ENCODE peak calls at places on chromosomes 4 and X, in ten cellular contexts. One of them, this sample, is unnamed.

GRCh38 chr4:54231419-54232150 is 2.5 kb downstream of the PDGFRA start:
- DNase-seq in endothelial cell: peak; percentile 39
- DNase-seq in central memory CD4-positive, alpha-beta T cell: no peak
- DNase-seq in GM13976: peak; percentile 35
- DNase-seq in SIG-M5: no peak
- DNase-seq in AG08396: peak; percentile 70
- DNase-seq in activated CD8-positive, alpha-beta T cell treated with anti-CD3 and anti-CD28 coated beads for 36 hours: no peak
- DNase-seq in NCI-H82: no peak
- DNase-seq in NAMALWA: no peak
- DNase-seq in cardiac muscle cell: peak; percentile 78
- DNase-seq in this sample: no peak

GRCh38 chrX:31392541-31392940 is 320.7 kb upstream of the FTHL17 start:
- DNase-seq in AG08396: no peak
- DNase-seq in NCI-H82: no peak
- DNase-seq in cardiac muscle cell: no peak
- DNase-seq in activated CD8-positive, alpha-beta T cell treated with anti-CD3 and anti-CD28 coated beads for 36 hours: no peak
- DNase-seq in endothelial cell: no peak
- DNase-seq in GM13976: no peak
- DNase-seq in SIG-M5: no peak
- DNase-seq in NAMALWA: no peak
- DNase-seq in central memory CD4-positive, alpha-beta T cell: no peak
- DNase-seq in this sample: no peak

GRCh38 chr4:11769425-11769824 is 340.7 kb upstream of the HS3ST1 start:
- DNase-seq in central memory CD4-positive, alpha-beta T cell: no peak
- DNase-seq in GM13976: no peak
- DNase-seq in SIG-M5: no peak
- DNase-seq in cardiac muscle cell: peak; percentile 89
- DNase-seq in NCI-H82: no peak
- DNase-seq in activated CD8-positive, alpha-beta T cell treated with anti-CD3 and anti-CD28 coated beads for 36 hours: no peak
- DNase-seq in NAMALWA: no peak
- DNase-seq in endothelial cell: no peak
- DNase-seq in AG08396: no peak
- DNase-seq in this sample: no peak

GRCh38 chrX:45748443-45748842 is 547.8 kb upstream of the DIPK2B start:
- DNase-seq in activated CD8-positive, alpha-beta T cell treated with anti-CD3 and anti-CD28 coated beads for 36 hours: no peak
- DNase-seq in AG08396: no peak
- DNase-seq in GM13976: no peak
- DNase-seq in NCI-H82: no peak
- DNase-seq in SIG-M5: no peak
- DNase-seq in NAMALWA: no peak
- DNase-seq in central memory CD4-positive, alpha-beta T cell: no peak
- DNase-seq in cardiac muscle cell: no peak
- DNase-seq in endothelial cell: no peak
- DNase-seq in this sample: no peak

GRCh38 chrX:33272986-33273385 is 61.6 kb upstream of the DMD start:
- DNase-seq in GM13976: no peak
- DNase-seq in NCI-H82: no peak
- DNase-seq in endothelial cell: no peak
- DNase-seq in central memory CD4-positive, alpha-beta T cell: no peak
- DNase-seq in activated CD8-positive, alpha-beta T cell treated with anti-CD3 and anti-CD28 coated beads for 36 hours: no peak
- DNase-seq in cardiac muscle cell: no peak
- DNase-seq in AG08396: no peak
- DNase-seq in NAMALWA: no peak
- DNase-seq in SIG-M5: no peak
- DNase-seq in this sample: no peak

GRCh38 chrX:124736553-124737240 is 390.3 kb downstream of the SH2D1A start:
- DNase-seq in central memory CD4-positive, alpha-beta T cell: peak; percentile 66
- DNase-seq in AG08396: no peak
- DNase-seq in NAMALWA: no peak
- DNase-seq in cardiac muscle cell: no peak
- DNase-seq in GM13976: no peak
- DNase-seq in NCI-H82: no peak
- DNase-seq in SIG-M5: no peak
- DNase-seq in activated CD8-positive, alpha-beta T cell treated with anti-CD3 and anti-CD28 coated beads for 36 hours: peak; percentile 62
- DNase-seq in endothelial cell: peak; percentile 3
- DNase-seq in this sample: no peak

GRCh38 chr4:97457253-97457652 is 686.0 kb downstream of the STPG2 start:
- DNase-seq in cardiac muscle cell: no peak
- DNase-seq in activated CD8-positive, alpha-beta T cell treated with anti-CD3 and anti-CD28 coated beads for 36 hours: no peak
- DNase-seq in SIG-M5: no peak
- DNase-seq in endothelial cell: no peak
- DNase-seq in NCI-H82: no peak
- DNase-seq in AG08396: no peak
- DNase-seq in GM13976: no peak
- DNase-seq in central memory CD4-positive, alpha-beta T cell: no peak
- DNase-seq in NAMALWA: no peak
- DNase-seq in this sample: no peak

GRCh38 chrX:110322603-110323002 is 4.7 kb upstream of the AMMECR1 start:
- DNase-seq in central memory CD4-positive, alpha-beta T cell: no peak
- DNase-seq in NAMALWA: no peak
- DNase-seq in endothelial cell: no peak
- DNase-seq in activated CD8-positive, alpha-beta T cell treated with anti-CD3 and anti-CD28 coated beads for 36 hours: no peak
- DNase-seq in cardiac muscle cell: no peak
- DNase-seq in NCI-H82: peak; percentile 70
- DNase-seq in SIG-M5: no peak
- DNase-seq in GM13976: no peak
- DNase-seq in AG08396: peak; percentile 5
- DNase-seq in this sample: no peak

GRCh38 chrX:113260474-113260873 is 419.8 kb upstream of the AMOT start:
- DNase-seq in NAMALWA: peak; percentile 2
- DNase-seq in GM13976: no peak
- DNase-seq in endothelial cell: no peak
- DNase-seq in NCI-H82: peak; percentile 6
- DNase-seq in SIG-M5: no peak
- DNase-seq in central memory CD4-positive, alpha-beta T cell: no peak
- DNase-seq in AG08396: no peak
- DNase-seq in activated CD8-positive, alpha-beta T cell treated with anti-CD3 and anti-CD28 coated beads for 36 hours: no peak
- DNase-seq in cardiac muscle cell: peak; percentile 3
- DNase-seq in this sample: no peak

GRCh38 chr4:117773067-117773946 is 261.0 kb upstream of the NDST3 start:
- DNase-seq in central memory CD4-positive, alpha-beta T cell: no peak
- DNase-seq in GM13976: no peak
- DNase-seq in activated CD8-positive, alpha-beta T cell treated with anti-CD3 and anti-CD28 coated beads for 36 hours: no peak
- DNase-seq in NCI-H82: no peak
- DNase-seq in SIG-M5: no peak
- DNase-seq in cardiac muscle cell: no peak
- DNase-seq in endothelial cell: no peak
- DNase-seq in AG08396: no peak
- DNase-seq in NAMALWA: no peak
- DNase-seq in this sample: no peak

GRCh38 chrX:19849433-19850190 is 37.8 kb downstream of the SH3KBP1 start:
- DNase-seq in GM13976: no peak
- DNase-seq in SIG-M5: no peak
- DNase-seq in cardiac muscle cell: peak; percentile 27
- DNase-seq in NAMALWA: peak; percentile 76
- DNase-seq in AG08396: no peak
- DNase-seq in activated CD8-positive, alpha-beta T cell treated with anti-CD3 and anti-CD28 coated beads for 36 hours: no peak
- DNase-seq in NCI-H82: no peak
- DNase-seq in endothelial cell: no peak
- DNase-seq in central memory CD4-positive, alpha-beta T cell: no peak
- DNase-seq in this sample: peak; percentile 65

GRCh38 chr4:149836546-149836945 is 20.9 kb upstream of the IQCM start:
- DNase-seq in GM13976: no peak
- DNase-seq in SIG-M5: no peak
- DNase-seq in NAMALWA: no peak
- DNase-seq in cardiac muscle cell: no peak
- DNase-seq in activated CD8-positive, alpha-beta T cell treated with anti-CD3 and anti-CD28 coated beads for 36 hours: no peak
- DNase-seq in AG08396: peak; percentile 18
- DNase-seq in endothelial cell: no peak
- DNase-seq in NCI-H82: no peak
- DNase-seq in central memory CD4-positive, alpha-beta T cell: no peak
- DNase-seq in this sample: no peak

GRCh38 chrX:40871385-40872082 is 136.2 kb upstream of the MED14 start:
- DNase-seq in SIG-M5: no peak
- DNase-seq in GM13976: peak; percentile 51
- DNase-seq in central memory CD4-positive, alpha-beta T cell: no peak
- DNase-seq in AG08396: no peak
- DNase-seq in activated CD8-positive, alpha-beta T cell treated with anti-CD3 and anti-CD28 coated beads for 36 hours: peak; percentile 52
- DNase-seq in cardiac muscle cell: peak; percentile 28
- DNase-seq in endothelial cell: no peak
- DNase-seq in NAMALWA: peak; percentile 1
- DNase-seq in NCI-H82: no peak
- DNase-seq in this sample: no peak

GRCh38 chr4:30153427-30153826 is 566.7 kb upstream of the PCDH7 start:
- DNase-seq in NCI-H82: no peak
- DNase-seq in NAMALWA: no peak
- DNase-seq in activated CD8-positive, alpha-beta T cell treated with anti-CD3 and anti-CD28 coated beads for 36 hours: no peak
- DNase-seq in SIG-M5: no peak
- DNase-seq in GM13976: no peak
- DNase-seq in central memory CD4-positive, alpha-beta T cell: no peak
- DNase-seq in cardiac muscle cell: no peak
- DNase-seq in AG08396: no peak
- DNase-seq in endothelial cell: no peak
- DNase-seq in this sample: no peak

GRCh38 chrX:69127466-69127865 is 37.8 kb downstream of the PJA1 start:
- DNase-seq in NAMALWA: no peak
- DNase-seq in endothelial cell: no peak
- DNase-seq in activated CD8-positive, alpha-beta T cell treated with anti-CD3 and anti-CD28 coated beads for 36 hours: no peak
- DNase-seq in NCI-H82: no peak
- DNase-seq in SIG-M5: no peak
- DNase-seq in cardiac muscle cell: no peak
- DNase-seq in AG08396: no peak
- DNase-seq in central memory CD4-positive, alpha-beta T cell: no peak
- DNase-seq in GM13976: no peak
- DNase-seq in this sample: no peak

GRCh38 chrX:57266275-57266674 is 20.2 kb upstream of the FAAH2 start:
- DNase-seq in AG08396: no peak
- DNase-seq in endothelial cell: no peak
- DNase-seq in NAMALWA: no peak
- DNase-seq in activated CD8-positive, alpha-beta T cell treated with anti-CD3 and anti-CD28 coated beads for 36 hours: no peak
- DNase-seq in SIG-M5: no peak
- DNase-seq in GM13976: no peak
- DNase-seq in NCI-H82: no peak
- DNase-seq in cardiac muscle cell: no peak
- DNase-seq in central memory CD4-positive, alpha-beta T cell: no peak
- DNase-seq in this sample: no peak

GRCh38 chr4:78293348-78293747 is 236.2 kb downstream of the FRAS1 start:
- DNase-seq in NCI-H82: no peak
- DNase-seq in endothelial cell: no peak
- DNase-seq in AG08396: no peak
- DNase-seq in cardiac muscle cell: peak; percentile 77
- DNase-seq in SIG-M5: no peak
- DNase-seq in central memory CD4-positive, alpha-beta T cell: no peak
- DNase-seq in NAMALWA: no peak
- DNase-seq in GM13976: no peak
- DNase-seq in activated CD8-positive, alpha-beta T cell treated with anti-CD3 and anti-CD28 coated beads for 36 hours: no peak
- DNase-seq in this sample: no peak

GRCh38 chr4:93203708-93204107 is 624.8 kb upstream of the ATOH1 start:
- DNase-seq in NCI-H82: peak; percentile 40
- DNase-seq in activated CD8-positive, alpha-beta T cell treated with anti-CD3 and anti-CD28 coated beads for 36 hours: no peak
- DNase-seq in cardiac muscle cell: no peak
- DNase-seq in SIG-M5: no peak
- DNase-seq in AG08396: no peak
- DNase-seq in endothelial cell: no peak
- DNase-seq in NAMALWA: peak; percentile 46
- DNase-seq in central memory CD4-positive, alpha-beta T cell: no peak
- DNase-seq in GM13976: no peak
- DNase-seq in this sample: no peak

GRCh38 chrX:133645977-133646750 is 230.9 kb upstream of the GPC4 start:
- DNase-seq in endothelial cell: no peak
- DNase-seq in GM13976: no peak
- DNase-seq in SIG-M5: no peak
- DNase-seq in NCI-H82: no peak
- DNase-seq in central memory CD4-positive, alpha-beta T cell: no peak
- DNase-seq in AG08396: peak; percentile 46
- DNase-seq in activated CD8-positive, alpha-beta T cell treated with anti-CD3 and anti-CD28 coated beads for 36 hours: no peak
- DNase-seq in NAMALWA: no peak
- DNase-seq in cardiac muscle cell: peak; percentile 91
- DNase-seq in this sample: no peak

GRCh38 chr4:128427832-128428366 is 140.3 kb upstream of the PGRMC2 start:
- DNase-seq in activated CD8-positive, alpha-beta T cell treated with anti-CD3 and anti-CD28 coated beads for 36 hours: no peak
- DNase-seq in central memory CD4-positive, alpha-beta T cell: no peak
- DNase-seq in NAMALWA: no peak
- DNase-seq in endothelial cell: no peak
- DNase-seq in NCI-H82: peak; percentile 77
- DNase-seq in SIG-M5: no peak
- DNase-seq in AG08396: peak; percentile 71
- DNase-seq in cardiac muscle cell: peak; percentile 85
- DNase-seq in GM13976: no peak
- DNase-seq in this sample: peak; percentile 12

GRCh38 chrX:46637937-46638336 is 64.4 kb downstream of the CHST7 start:
- DNase-seq in activated CD8-positive, alpha-beta T cell treated with anti-CD3 and anti-CD28 coated beads for 36 hours: peak; percentile 55
- DNase-seq in NAMALWA: no peak
- DNase-seq in cardiac muscle cell: no peak
- DNase-seq in NCI-H82: no peak
- DNase-seq in SIG-M5: no peak
- DNase-seq in AG08396: peak; percentile 9
- DNase-seq in GM13976: no peak
- DNase-seq in endothelial cell: no peak
- DNase-seq in central memory CD4-positive, alpha-beta T cell: no peak
- DNase-seq in this sample: no peak

GRCh38 chr4:95188701-95189401 is 359.9 kb downstream of the UNC5C start:
- DNase-seq in NAMALWA: no peak
- DNase-seq in AG08396: no peak
- DNase-seq in NCI-H82: no peak
- DNase-seq in central memory CD4-positive, alpha-beta T cell: peak; percentile 45
- DNase-seq in cardiac muscle cell: no peak
- DNase-seq in SIG-M5: no peak
- DNase-seq in endothelial cell: no peak
- DNase-seq in activated CD8-positive, alpha-beta T cell treated with anti-CD3 and anti-CD28 coated beads for 36 hours: no peak
- DNase-seq in GM13976: no peak
- DNase-seq in this sample: no peak

GRCh38 chr4:98778206-98778605 is 119.8 kb upstream of the TSPAN5 start:
- DNase-seq in NAMALWA: no peak
- DNase-seq in AG08396: peak; percentile 53
- DNase-seq in cardiac muscle cell: peak; percentile 89
- DNase-seq in central memory CD4-positive, alpha-beta T cell: no peak
- DNase-seq in SIG-M5: no peak
- DNase-seq in GM13976: no peak
- DNase-seq in activated CD8-positive, alpha-beta T cell treated with anti-CD3 and anti-CD28 coated beads for 36 hours: no peak
- DNase-seq in endothelial cell: no peak
- DNase-seq in NCI-H82: no peak
- DNase-seq in this sample: no peak

GRCh38 chrX:16586371-16587112 is 63.4 kb upstream of the S100G start:
- DNase-seq in endothelial cell: no peak
- DNase-seq in central memory CD4-positive, alpha-beta T cell: no peak
- DNase-seq in NAMALWA: no peak
- DNase-seq in SIG-M5: no peak
- DNase-seq in AG08396: no peak
- DNase-seq in NCI-H82: no peak
- DNase-seq in GM13976: no peak
- DNase-seq in cardiac muscle cell: no peak
- DNase-seq in activated CD8-positive, alpha-beta T cell treated with anti-CD3 and anti-CD28 coated beads for 36 hours: no peak
- DNase-seq in this sample: no peak